ENCODE peak calls at places on chromosome 15, in six cellular contexts. One of them, this sample, is unnamed.
A peak's percentile ranks its signal among the peaks of the same experiment; 100 is the strongest.

GRCh38 chr15:68650901-68651709 is 72.3 kb downstream of the CORO2B start:
- DNase-seq in psoas muscle: peak; percentile 73
- DNase-seq in cardiac muscle cell: peak; percentile 49
- DNase-seq in GM04503: no peak
- DNase-seq in HS-5: no peak
- DNase-seq in left ventricle myocardium inferior: no peak
- DNase-seq in this sample: peak; percentile 76

GRCh38 chr15:32669870-32670623 is 28.5 kb downstream of the SCG5 start:
- DNase-seq in psoas muscle: no peak
- DNase-seq in cardiac muscle cell: peak; percentile 85
- DNase-seq in GM04503: peak; percentile 95
- DNase-seq in HS-5: no peak
- DNase-seq in left ventricle myocardium inferior: no peak
- DNase-seq in this sample: no peak

GRCh38 chr15:89358755-89359439 is 24.3 kb upstream of the POLG start:
- DNase-seq in psoas muscle: peak; percentile 84
- DNase-seq in cardiac muscle cell: peak; percentile 78
- DNase-seq in GM04503: peak; percentile 15
- DNase-seq in HS-5: no peak
- DNase-seq in left ventricle myocardium inferior: peak; percentile 68
- DNase-seq in this sample: peak; percentile 86

GRCh38 chr15:40844543-40844981 is 714 bp downstream of the SPINT1 start:
- DNase-seq in psoas muscle: peak; percentile 54
- DNase-seq in cardiac muscle cell: no peak
- DNase-seq in GM04503: no peak
- DNase-seq in HS-5: no peak
- DNase-seq in left ventricle myocardium inferior: peak; percentile 26
- DNase-seq in this sample: peak; percentile 48

GRCh38 chr15:85691350-85692240 is 103.1 kb downstream of the KLHL25 start:
- DNase-seq in psoas muscle: no peak
- DNase-seq in cardiac muscle cell: no peak
- DNase-seq in GM04503: no peak
- DNase-seq in HS-5: no peak
- DNase-seq in left ventricle myocardium inferior: no peak
- DNase-seq in this sample: no peak

GRCh38 chr15:85125056-85125661 is 143.5 kb downstream of the PDE8A start:
- DNase-seq in psoas muscle: no peak
- DNase-seq in cardiac muscle cell: peak; percentile 63
- DNase-seq in GM04503: no peak
- DNase-seq in HS-5: no peak
- DNase-seq in left ventricle myocardium inferior: no peak
- DNase-seq in this sample: no peak

GRCh38 chr15:84992157-84992940 is 10.7 kb downstream of the PDE8A start:
- DNase-seq in psoas muscle: no peak
- DNase-seq in cardiac muscle cell: peak; percentile 72
- DNase-seq in GM04503: no peak
- DNase-seq in HS-5: peak; percentile 36
- DNase-seq in left ventricle myocardium inferior: no peak
- DNase-seq in this sample: peak; percentile 24

GRCh38 chr15:59531066-59531465 is 80.5 kb upstream of the GCNT3 start:
- DNase-seq in psoas muscle: no peak
- DNase-seq in cardiac muscle cell: no peak
- DNase-seq in GM04503: no peak
- DNase-seq in HS-5: no peak
- DNase-seq in left ventricle myocardium inferior: no peak
- DNase-seq in this sample: no peak

GRCh38 chr15:38994310-38994709 is 429.7 kb upstream of the RASGRP1 start:
- DNase-seq in psoas muscle: no peak
- DNase-seq in cardiac muscle cell: peak; percentile 58
- DNase-seq in GM04503: no peak
- DNase-seq in HS-5: no peak
- DNase-seq in left ventricle myocardium inferior: no peak
- DNase-seq in this sample: no peak

GRCh38 chr15:98875309-98875708 is 132.3 kb downstream of the PGPEP1L start:
- DNase-seq in psoas muscle: no peak
- DNase-seq in cardiac muscle cell: no peak
- DNase-seq in GM04503: no peak
- DNase-seq in HS-5: no peak
- DNase-seq in left ventricle myocardium inferior: no peak
- DNase-seq in this sample: no peak

GRCh38 chr15:69478259-69478687 is 25.7 kb downstream of the RPLP1 start:
- DNase-seq in psoas muscle: no peak
- DNase-seq in cardiac muscle cell: peak; percentile 75
- DNase-seq in GM04503: no peak
- DNase-seq in HS-5: no peak
- DNase-seq in left ventricle myocardium inferior: peak; percentile 41
- DNase-seq in this sample: peak; percentile 74

GRCh38 chr15:42608110-42608531 is 32.7 kb downstream of the STARD9 start:
- DNase-seq in psoas muscle: no peak
- DNase-seq in cardiac muscle cell: peak; percentile 34
- DNase-seq in GM04503: no peak
- DNase-seq in HS-5: no peak
- DNase-seq in left ventricle myocardium inferior: no peak
- DNase-seq in this sample: peak; percentile 19

GRCh38 chr15:83011271-83012037 is at the start of gene C15orf40:
- DNase-seq in psoas muscle: peak; percentile 96
- DNase-seq in cardiac muscle cell: peak; percentile 94
- DNase-seq in GM04503: no peak
- DNase-seq in HS-5: peak; percentile 65
- DNase-seq in left ventricle myocardium inferior: peak; percentile 91
- DNase-seq in this sample: peak; percentile 92

GRCh38 chr15:34987982-34988873 is at the start of gene ZNF770:
- DNase-seq in psoas muscle: peak; percentile 90
- DNase-seq in cardiac muscle cell: peak; percentile 84
- DNase-seq in GM04503: peak; percentile 38
- DNase-seq in HS-5: peak; percentile 59
- DNase-seq in left ventricle myocardium inferior: peak; percentile 81
- DNase-seq in this sample: peak; percentile 94

GRCh38 chr15:41923424-41923999 is 29.7 kb upstream of the SPTBN5 start:
- DNase-seq in psoas muscle: no peak
- DNase-seq in cardiac muscle cell: no peak
- DNase-seq in GM04503: no peak
- DNase-seq in HS-5: no peak
- DNase-seq in left ventricle myocardium inferior: no peak
- DNase-seq in this sample: no peak

GRCh38 chr15:33565099-33565498 is 254.3 kb downstream of the RYR3 start:
- DNase-seq in psoas muscle: no peak
- DNase-seq in cardiac muscle cell: peak; percentile 75
- DNase-seq in GM04503: no peak
- DNase-seq in HS-5: no peak
- DNase-seq in left ventricle myocardium inferior: no peak
- DNase-seq in this sample: no peak

GRCh38 chr15:71136159-71137137 is 21.2 kb downstream of the THSD4 start:
- DNase-seq in psoas muscle: no peak
- DNase-seq in cardiac muscle cell: peak; percentile 93
- DNase-seq in GM04503: peak; percentile 54
- DNase-seq in HS-5: peak; percentile 93
- DNase-seq in left ventricle myocardium inferior: no peak
- DNase-seq in this sample: no peak

GRCh38 chr15:74791667-74792066 is 9.8 kb downstream of the CSK start:
- DNase-seq in psoas muscle: no peak
- DNase-seq in cardiac muscle cell: no peak
- DNase-seq in GM04503: no peak
- DNase-seq in HS-5: no peak
- DNase-seq in left ventricle myocardium inferior: no peak
- DNase-seq in this sample: no peak

GRCh38 chr15:65772909-65773308 is 19.2 kb downstream of the DENND4A start:
- DNase-seq in psoas muscle: no peak
- DNase-seq in cardiac muscle cell: no peak
- DNase-seq in GM04503: no peak
- DNase-seq in HS-5: no peak
- DNase-seq in left ventricle myocardium inferior: no peak
- DNase-seq in this sample: no peak

GRCh38 chr15:63506537-63507035 is 2.2 kb downstream of the USP3 start:
- DNase-seq in psoas muscle: no peak
- DNase-seq in cardiac muscle cell: no peak
- DNase-seq in GM04503: no peak
- DNase-seq in HS-5: no peak
- DNase-seq in left ventricle myocardium inferior: no peak
- DNase-seq in this sample: peak; percentile 35

GRCh38 chr15:98451268-98451667 is 197.1 kb upstream of the IGF1R start:
- DNase-seq in psoas muscle: no peak
- DNase-seq in cardiac muscle cell: no peak
- DNase-seq in GM04503: no peak
- DNase-seq in HS-5: no peak
- DNase-seq in left ventricle myocardium inferior: no peak
- DNase-seq in this sample: no peak

GRCh38 chr15:77988386-77989301 is 88.9 kb downstream of the TBC1D2B start:
- DNase-seq in psoas muscle: no peak
- DNase-seq in cardiac muscle cell: no peak
- DNase-seq in GM04503: no peak
- DNase-seq in HS-5: no peak
- DNase-seq in left ventricle myocardium inferior: no peak
- DNase-seq in this sample: no peak

GRCh38 chr15:82680200-82681102 is 29.2 kb downstream of the AP3B2 start:
- DNase-seq in psoas muscle: peak; percentile 59
- DNase-seq in cardiac muscle cell: no peak
- DNase-seq in GM04503: no peak
- DNase-seq in HS-5: no peak
- DNase-seq in left ventricle myocardium inferior: no peak
- DNase-seq in this sample: peak; percentile 28

GRCh38 chr15:99446565-99447496 is 119.0 kb upstream of the MEF2A start:
- DNase-seq in psoas muscle: no peak
- DNase-seq in cardiac muscle cell: no peak
- DNase-seq in GM04503: no peak
- DNase-seq in HS-5: no peak
- DNase-seq in left ventricle myocardium inferior: no peak
- DNase-seq in this sample: no peak

This sample was measured in erythroblast.